ENCODE peak calls at places on chromosomes 7 and 10, in ten cellular contexts. G is A549, T is heart right ventricle, C is lower lobe of right lung, J is hepatocyte, S is BJ, W is Panc1, H is pancreas, N is astrocyte, L is ascending aorta. Z is an unnamed sample.

GRCh38 chr10:14782691-14783363 is 8.1 kb upstream of the FAM107B start:
- DNase-seq in G (peak; percentile 98), T (no peak), C (no peak), J (peak; percentile 78), S (no peak), W (peak; percentile 46), H (no peak), N (no peak), L (no peak), Z (no peak)

GRCh38 chr10:131002031-131002861 is 309.3 kb downstream of the TCERG1L start:
- DNase-seq in G (no peak), T (no peak), C (no peak), J (no peak), S (no peak), W (no peak), H (no peak), N (no peak), L (no peak), Z (no peak)

GRCh38 chr10:59373071-59373470 is 10.7 kb upstream of the FAM13C start:
- DNase-seq in G (no peak), T (no peak), C (no peak), J (no peak), S (no peak), W (no peak), H (no peak), N (peak; percentile 67), L (no peak), Z (no peak)

GRCh38 chr7:125279956-125280355 is 350.3 kb upstream of the POT1 start:
- DNase-seq in G (no peak), T (no peak), C (no peak), J (no peak), S (no peak), W (no peak), H (no peak), N (no peak), L (no peak), Z (no peak)

GRCh38 chr7:125661677-125662076 is 732.1 kb upstream of the POT1 start:
- DNase-seq in G (no peak), T (no peak), C (no peak), J (no peak), S (no peak), W (no peak), H (no peak), N (no peak), L (no peak), Z (no peak)

GRCh38 chr7:39949980-39950472 is at the start of gene CDK13:
- DNase-seq in G (peak; percentile 93), T (peak; percentile 78), C (peak; percentile 90), J (peak; percentile 85), S (no peak), W (no peak), H (peak; percentile 80), N (peak; percentile 58), L (peak; percentile 37), Z (no peak)

GRCh38 chr7:155844019-155844453 is 31.8 kb upstream of the SHH start:
- DNase-seq in G (peak; percentile 81), T (no peak), C (peak; percentile 91), J (peak; percentile 93), S (no peak), W (no peak), H (peak; percentile 70), N (no peak), L (no peak), Z (no peak)

GRCh38 chr7:157020514-157021070 is 10.1 kb upstream of the MNX1 start:
- DNase-seq in G (no peak), T (no peak), C (no peak), J (peak; percentile 5), S (no peak), W (no peak), H (no peak), N (no peak), L (no peak), Z (no peak)

GRCh38 chr10:96044686-96045085 is 1.3 kb downstream of the CCNJ start:
- DNase-seq in G (no peak), T (no peak), C (no peak), J (peak; percentile 19), S (no peak), W (no peak), H (no peak), N (peak; percentile 26), L (no peak), Z (peak; percentile 48)

GRCh38 chr10:101974091-101974799 is 81.7 kb downstream of the ARMH3 start:
- DNase-seq in G (no peak), T (no peak), C (no peak), J (no peak), S (no peak), W (no peak), H (no peak), N (no peak), L (no peak), Z (no peak)

GRCh38 chr10:59877191-59877671 is 29.1 kb downstream of the CCDC6 start:
- DNase-seq in G (no peak), T (no peak), C (no peak), J (no peak), S (no peak), W (no peak), H (no peak), N (peak; percentile 79), L (no peak), Z (peak; percentile 27)

GRCh38 chr7:152459724-152460251 is 24.0 kb upstream of the KMT2C start:
- DNase-seq in G (no peak), T (peak; percentile 12), C (peak; percentile 60), J (peak; percentile 36), S (no peak), W (no peak), H (peak; percentile 74), N (no peak), L (no peak), Z (no peak)

GRCh38 chr7:74026406-74027123 is 1.4 kb upstream of the ELN start:
- DNase-seq in G (peak; percentile 54), T (peak; percentile 85), C (peak; percentile 80), J (peak; percentile 78), S (no peak), W (peak; percentile 45), H (peak; percentile 84), N (no peak), L (no peak), Z (no peak)

GRCh38 chr7:69246758-69247157 is 351.5 kb upstream of the AUTS2 start:
- DNase-seq in G (no peak), T (no peak), C (no peak), J (no peak), S (no peak), W (no peak), H (no peak), N (no peak), L (peak; percentile 26), Z (no peak)

GRCh38 chr7:51366930-51367613 is 50.5 kb upstream of the COBL start:
- DNase-seq in G (peak; percentile 57), T (no peak), C (no peak), J (peak; percentile 86), S (no peak), W (no peak), H (no peak), N (peak; percentile 18), L (no peak), Z (peak; percentile 1)

GRCh38 chr10:75444781-75445386 is 13.5 kb downstream of the LRMDA start:
- DNase-seq in G (no peak), T (no peak), C (no peak), J (no peak), S (no peak), W (no peak), H (no peak), N (peak; percentile 10), L (no peak), Z (no peak)

GRCh38 chr7:40299097-40299496 is 164.3 kb downstream of the SUGCT start:
- DNase-seq in G (no peak), T (no peak), C (no peak), J (peak; percentile 3), S (peak; percentile 88), W (no peak), H (no peak), N (peak; percentile 98), L (no peak), Z (peak; percentile 84)

GRCh38 chr7:43112941-43113621 is 634 bp downstream of the HECW1 start:
- DNase-seq in G (peak; percentile 7), T (peak; percentile 20), C (no peak), J (peak; percentile 73), S (no peak), W (no peak), H (peak; percentile 13), N (peak; percentile 57), L (no peak), Z (no peak)

GRCh38 chr7:821688-822087 is 10.6 kb upstream of the SUN1 start:
- DNase-seq in G (no peak), T (peak; percentile 18), C (peak; percentile 27), J (no peak), S (no peak), W (no peak), H (no peak), N (no peak), L (no peak), Z (no peak)
- TF ChIP-seq CTCF in G (no peak), T (peak; percentile 57), C (no peak), J (no peak), S (no peak), W (no peak), H (no peak), N (no peak), L (no peak), Z (no peak)

DNA sequence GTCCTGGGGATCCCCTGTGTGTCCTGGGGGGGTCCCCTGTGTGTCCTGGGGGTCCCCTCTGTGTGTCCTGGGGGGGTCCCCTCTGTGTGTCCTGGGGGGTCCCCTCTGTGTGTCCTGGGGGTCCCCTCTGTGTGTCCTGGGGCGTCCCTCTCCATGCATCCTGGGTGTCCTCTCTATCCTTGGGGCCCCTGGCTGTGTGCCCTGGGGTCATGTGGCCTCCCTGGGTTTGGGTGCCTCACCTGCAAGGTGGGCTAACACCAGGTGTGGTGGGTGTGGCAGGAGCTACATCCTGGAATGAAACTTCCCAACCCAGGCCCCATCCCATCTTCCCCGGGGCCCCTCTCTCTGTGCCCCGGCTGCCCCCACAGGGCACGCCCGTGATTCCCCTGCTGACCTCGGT is 4.9 kb downstream of the CYP2W1 start:
- DNase-seq in G (no peak), T (no peak), C (no peak), J (no peak), S (no peak), W (no peak), H (peak; percentile 41), N (no peak), L (no peak), Z (no peak)
- H3K4me3 ChIP-seq in G (no peak overlapping the region), T (no peak overlapping the region), C (no peak overlapping the region), J (no peak overlapping the region), S (no peak overlapping the region), W (no peak overlapping the region), H (no peak overlapping the region), N (no peak overlapping the region), L (no peak overlapping the region), Z (no peak overlapping the region)

DNA sequence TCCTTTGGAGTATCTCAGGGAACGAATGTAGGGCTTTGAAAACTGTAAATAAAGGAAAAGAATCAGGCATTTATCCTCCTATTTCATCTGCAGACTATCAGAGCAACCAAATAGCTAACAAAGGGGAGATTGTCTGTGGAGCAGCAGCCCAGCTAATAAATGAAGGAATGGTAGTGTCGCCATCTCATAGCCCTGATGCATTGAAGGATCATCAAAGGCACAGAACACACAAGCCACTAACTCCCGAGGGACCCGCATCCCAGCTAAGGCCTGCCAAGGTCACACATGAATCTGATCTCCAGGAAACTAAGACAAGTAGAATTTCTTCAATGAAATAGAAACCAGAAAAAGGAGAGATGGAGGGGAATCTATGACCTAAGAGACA is 38.2 kb downstream of the CALML5 start:
- DNase-seq in G (no peak), T (no peak), C (no peak), J (no peak), S (no peak), W (no peak), H (no peak), N (no peak), L (no peak), Z (no peak)
- TF ChIP-seq CTCF in G (no peak), T (no peak), C (no peak), J (no peak), S (no peak), W (no peak), H (no peak), N (no peak), L (no peak), Z (no peak)

GRCh38 chr10:7485267-7485601 is 74.4 kb upstream of the SFMBT2 start:
- DNase-seq in G (no peak), T (no peak), C (no peak), J (no peak), S (no peak), W (no peak), H (no peak), N (no peak), L (no peak), Z (no peak)
- H3K4me3 ChIP-seq in G (peak overlapping the region; percentile 15), T (no peak overlapping the region), C (peak overlapping the region; percentile 0), J (no peak overlapping the region), S (no peak overlapping the region), W (no peak overlapping the region), H (no peak overlapping the region), N (no peak overlapping the region), L (no peak overlapping the region), Z (no peak overlapping the region)